ENCODE peak calls at places on chromosomes 12 and 14, in eight cellular contexts. One of them, this sample, is unnamed.

GRCh38 chr12:39626033-39626814 is 6.6 kb upstream of the ABCD2 start:
- DNase-seq in stimulated activated CD4-positive, alpha-beta T cell treated with anti-CD3 and anti-CD28 coated beads, Interleukin-15, amount 100 ng/mL, for 1 hour: no peak
- DNase-seq in ascending aorta: no peak
- DNase-seq in left kidney: no peak
- DNase-seq in effector memory CD8-positive, alpha-beta T cell: no peak
- DNase-seq in anterior cingulate cortex: no peak
- DNase-seq in H9: peak; percentile 84
- DNase-seq in bronchial epithelial cell: no peak
- DNase-seq in this sample: no peak

GRCh38 chr12:43148711-43149110 is 403.3 kb downstream of the ADAMTS20 start:
- DNase-seq in stimulated activated CD4-positive, alpha-beta T cell treated with anti-CD3 and anti-CD28 coated beads, Interleukin-15, amount 100 ng/mL, for 1 hour: no peak
- DNase-seq in ascending aorta: no peak
- DNase-seq in left kidney: no peak
- DNase-seq in effector memory CD8-positive, alpha-beta T cell: no peak
- DNase-seq in anterior cingulate cortex: no peak
- DNase-seq in H9: no peak
- DNase-seq in bronchial epithelial cell: peak; percentile 76
- DNase-seq in this sample: no peak

GRCh38 chr12:5123921-5124320 is 80.2 kb downstream of the KCNA5 start:
- DNase-seq in stimulated activated CD4-positive, alpha-beta T cell treated with anti-CD3 and anti-CD28 coated beads, Interleukin-15, amount 100 ng/mL, for 1 hour: no peak
- DNase-seq in ascending aorta: no peak
- DNase-seq in left kidney: no peak
- DNase-seq in effector memory CD8-positive, alpha-beta T cell: no peak
- DNase-seq in anterior cingulate cortex: no peak
- DNase-seq in H9: no peak
- DNase-seq in bronchial epithelial cell: peak; percentile 82
- DNase-seq in this sample: peak; percentile 25

GRCh38 chr12:122687091-122687490 is 16.1 kb downstream of the HCAR2 start:
- DNase-seq in stimulated activated CD4-positive, alpha-beta T cell treated with anti-CD3 and anti-CD28 coated beads, Interleukin-15, amount 100 ng/mL, for 1 hour: no peak
- DNase-seq in ascending aorta: no peak
- DNase-seq in left kidney: no peak
- DNase-seq in effector memory CD8-positive, alpha-beta T cell: no peak
- DNase-seq in anterior cingulate cortex: no peak
- DNase-seq in H9: no peak
- DNase-seq in bronchial epithelial cell: peak; percentile 36
- DNase-seq in this sample: no peak

GRCh38 chr14:74737753-74738325 is 24.9 kb downstream of the FCF1 start:
- DNase-seq in stimulated activated CD4-positive, alpha-beta T cell treated with anti-CD3 and anti-CD28 coated beads, Interleukin-15, amount 100 ng/mL, for 1 hour: no peak
- DNase-seq in ascending aorta: no peak
- DNase-seq in left kidney: no peak
- DNase-seq in effector memory CD8-positive, alpha-beta T cell: no peak
- DNase-seq in anterior cingulate cortex: no peak
- DNase-seq in H9: no peak
- DNase-seq in bronchial epithelial cell: peak; percentile 12
- DNase-seq in this sample: no peak

GRCh38 chr12:68406134-68406576 is 74.0 kb upstream of the MDM1 start:
- DNase-seq in stimulated activated CD4-positive, alpha-beta T cell treated with anti-CD3 and anti-CD28 coated beads, Interleukin-15, amount 100 ng/mL, for 1 hour: no peak
- DNase-seq in ascending aorta: peak; percentile 94
- DNase-seq in left kidney: peak; percentile 55
- DNase-seq in effector memory CD8-positive, alpha-beta T cell: no peak
- DNase-seq in anterior cingulate cortex: peak; percentile 22
- DNase-seq in H9: peak; percentile 43
- DNase-seq in bronchial epithelial cell: peak; percentile 79
- DNase-seq in this sample: peak; percentile 57

GRCh38 chr14:28576523-28576922 is 190.1 kb upstream of the FOXG1 start:
- DNase-seq in stimulated activated CD4-positive, alpha-beta T cell treated with anti-CD3 and anti-CD28 coated beads, Interleukin-15, amount 100 ng/mL, for 1 hour: no peak
- DNase-seq in ascending aorta: no peak
- DNase-seq in left kidney: no peak
- DNase-seq in effector memory CD8-positive, alpha-beta T cell: no peak
- DNase-seq in anterior cingulate cortex: no peak
- DNase-seq in H9: no peak
- DNase-seq in bronchial epithelial cell: no peak
- DNase-seq in this sample: no peak

GRCh38 chr12:70661762-70662161 is 24.5 kb upstream of the PTPRB start:
- DNase-seq in stimulated activated CD4-positive, alpha-beta T cell treated with anti-CD3 and anti-CD28 coated beads, Interleukin-15, amount 100 ng/mL, for 1 hour: no peak
- DNase-seq in ascending aorta: no peak
- DNase-seq in left kidney: no peak
- DNase-seq in effector memory CD8-positive, alpha-beta T cell: no peak
- DNase-seq in anterior cingulate cortex: no peak
- DNase-seq in H9: no peak
- DNase-seq in bronchial epithelial cell: peak; percentile 62
- DNase-seq in this sample: peak; percentile 42

GRCh38 chr12:30110970-30111586 is 327.3 kb upstream of the TMTC1 start:
- DNase-seq in stimulated activated CD4-positive, alpha-beta T cell treated with anti-CD3 and anti-CD28 coated beads, Interleukin-15, amount 100 ng/mL, for 1 hour: no peak
- DNase-seq in ascending aorta: no peak
- DNase-seq in left kidney: no peak
- DNase-seq in effector memory CD8-positive, alpha-beta T cell: no peak
- DNase-seq in anterior cingulate cortex: no peak
- DNase-seq in H9: no peak
- DNase-seq in bronchial epithelial cell: peak; percentile 8
- DNase-seq in this sample: peak; percentile 18

GRCh38 chr14:101783260-101784016 is 21.9 kb downstream of the PPP2R5C start:
- DNase-seq in stimulated activated CD4-positive, alpha-beta T cell treated with anti-CD3 and anti-CD28 coated beads, Interleukin-15, amount 100 ng/mL, for 1 hour: no peak
- DNase-seq in ascending aorta: no peak
- DNase-seq in left kidney: no peak
- DNase-seq in effector memory CD8-positive, alpha-beta T cell: no peak
- DNase-seq in anterior cingulate cortex: no peak
- DNase-seq in H9: no peak
- DNase-seq in bronchial epithelial cell: no peak
- DNase-seq in this sample: no peak

GRCh38 chr12:91326043-91327027 is 143.7 kb upstream of the DCN start:
- DNase-seq in stimulated activated CD4-positive, alpha-beta T cell treated with anti-CD3 and anti-CD28 coated beads, Interleukin-15, amount 100 ng/mL, for 1 hour: no peak
- DNase-seq in ascending aorta: peak; percentile 63
- DNase-seq in left kidney: peak; percentile 81
- DNase-seq in effector memory CD8-positive, alpha-beta T cell: peak; percentile 47
- DNase-seq in anterior cingulate cortex: no peak
- DNase-seq in H9: peak; percentile 42
- DNase-seq in bronchial epithelial cell: peak; percentile 36
- DNase-seq in this sample: peak; percentile 5

GRCh38 chr14:100159107-100159864 is at the start of gene DEGS2:
- DNase-seq in stimulated activated CD4-positive, alpha-beta T cell treated with anti-CD3 and anti-CD28 coated beads, Interleukin-15, amount 100 ng/mL, for 1 hour: peak; percentile 56
- DNase-seq in ascending aorta: no peak
- DNase-seq in left kidney: peak; percentile 73
- DNase-seq in effector memory CD8-positive, alpha-beta T cell: no peak
- DNase-seq in anterior cingulate cortex: no peak
- DNase-seq in H9: peak; percentile 79
- DNase-seq in bronchial epithelial cell: no peak
- DNase-seq in this sample: no peak

GRCh38 chr14:28307506-28307905 is 459.1 kb upstream of the FOXG1 start:
- DNase-seq in stimulated activated CD4-positive, alpha-beta T cell treated with anti-CD3 and anti-CD28 coated beads, Interleukin-15, amount 100 ng/mL, for 1 hour: no peak
- DNase-seq in ascending aorta: no peak
- DNase-seq in left kidney: no peak
- DNase-seq in effector memory CD8-positive, alpha-beta T cell: no peak
- DNase-seq in anterior cingulate cortex: no peak
- DNase-seq in H9: no peak
- DNase-seq in bronchial epithelial cell: no peak
- DNase-seq in this sample: no peak

GRCh38 chr12:55908726-55909512 is 18.8 kb downstream of the PYM1 start:
- DNase-seq in stimulated activated CD4-positive, alpha-beta T cell treated with anti-CD3 and anti-CD28 coated beads, Interleukin-15, amount 100 ng/mL, for 1 hour: no peak
- DNase-seq in ascending aorta: no peak
- DNase-seq in left kidney: no peak
- DNase-seq in effector memory CD8-positive, alpha-beta T cell: no peak
- DNase-seq in anterior cingulate cortex: no peak
- DNase-seq in H9: no peak
- DNase-seq in bronchial epithelial cell: no peak
- DNase-seq in this sample: peak; percentile 43

GRCh38 chr12:114194066-114194465 is 211.9 kb downstream of the TBX5 start:
- DNase-seq in stimulated activated CD4-positive, alpha-beta T cell treated with anti-CD3 and anti-CD28 coated beads, Interleukin-15, amount 100 ng/mL, for 1 hour: no peak
- DNase-seq in ascending aorta: no peak
- DNase-seq in left kidney: no peak
- DNase-seq in effector memory CD8-positive, alpha-beta T cell: no peak
- DNase-seq in anterior cingulate cortex: no peak
- DNase-seq in H9: no peak
- DNase-seq in bronchial epithelial cell: no peak
- DNase-seq in this sample: no peak

GRCh38 chr12:13444076-13444475 is 247.6 kb downstream of the EMP1 start:
- DNase-seq in stimulated activated CD4-positive, alpha-beta T cell treated with anti-CD3 and anti-CD28 coated beads, Interleukin-15, amount 100 ng/mL, for 1 hour: no peak
- DNase-seq in ascending aorta: no peak
- DNase-seq in left kidney: no peak
- DNase-seq in effector memory CD8-positive, alpha-beta T cell: no peak
- DNase-seq in anterior cingulate cortex: no peak
- DNase-seq in H9: no peak
- DNase-seq in bronchial epithelial cell: no peak
- DNase-seq in this sample: no peak

GRCh38 chr14:69979882-69980281 is 100.7 kb downstream of the SMOC1 start:
- DNase-seq in stimulated activated CD4-positive, alpha-beta T cell treated with anti-CD3 and anti-CD28 coated beads, Interleukin-15, amount 100 ng/mL, for 1 hour: no peak
- DNase-seq in ascending aorta: no peak
- DNase-seq in left kidney: no peak
- DNase-seq in effector memory CD8-positive, alpha-beta T cell: no peak
- DNase-seq in anterior cingulate cortex: no peak
- DNase-seq in H9: no peak
- DNase-seq in bronchial epithelial cell: no peak
- DNase-seq in this sample: no peak

GRCh38 chr12:116125084-116125483 is 152.4 kb downstream of the MED13L start:
- DNase-seq in stimulated activated CD4-positive, alpha-beta T cell treated with anti-CD3 and anti-CD28 coated beads, Interleukin-15, amount 100 ng/mL, for 1 hour: no peak
- DNase-seq in ascending aorta: no peak
- DNase-seq in left kidney: no peak
- DNase-seq in effector memory CD8-positive, alpha-beta T cell: no peak
- DNase-seq in anterior cingulate cortex: no peak
- DNase-seq in H9: no peak
- DNase-seq in bronchial epithelial cell: no peak
- DNase-seq in this sample: no peak

GRCh38 chr14:51950007-51950406 is 39.3 kb upstream of the RTRAF start:
- DNase-seq in stimulated activated CD4-positive, alpha-beta T cell treated with anti-CD3 and anti-CD28 coated beads, Interleukin-15, amount 100 ng/mL, for 1 hour: no peak
- DNase-seq in ascending aorta: no peak
- DNase-seq in left kidney: no peak
- DNase-seq in effector memory CD8-positive, alpha-beta T cell: no peak
- DNase-seq in anterior cingulate cortex: no peak
- DNase-seq in H9: no peak
- DNase-seq in bronchial epithelial cell: no peak
- DNase-seq in this sample: no peak

GRCh38 chr12:117863004-117863709 is 105.6 kb downstream of the KSR2 start:
- DNase-seq in stimulated activated CD4-positive, alpha-beta T cell treated with anti-CD3 and anti-CD28 coated beads, Interleukin-15, amount 100 ng/mL, for 1 hour: no peak
- DNase-seq in ascending aorta: no peak
- DNase-seq in left kidney: no peak
- DNase-seq in effector memory CD8-positive, alpha-beta T cell: no peak
- DNase-seq in anterior cingulate cortex: no peak
- DNase-seq in H9: no peak
- DNase-seq in bronchial epithelial cell: peak; percentile 15
- DNase-seq in this sample: no peak

GRCh38 chr12:45336762-45337596 is 121.1 kb downstream of the ANO6 start:
- DNase-seq in stimulated activated CD4-positive, alpha-beta T cell treated with anti-CD3 and anti-CD28 coated beads, Interleukin-15, amount 100 ng/mL, for 1 hour: no peak
- DNase-seq in ascending aorta: no peak
- DNase-seq in left kidney: no peak
- DNase-seq in effector memory CD8-positive, alpha-beta T cell: no peak
- DNase-seq in anterior cingulate cortex: no peak
- DNase-seq in H9: no peak
- DNase-seq in bronchial epithelial cell: peak; percentile 82
- DNase-seq in this sample: peak; percentile 6

GRCh38 chr14:87013583-87013982 is 979.4 kb downstream of the GALC start:
- DNase-seq in stimulated activated CD4-positive, alpha-beta T cell treated with anti-CD3 and anti-CD28 coated beads, Interleukin-15, amount 100 ng/mL, for 1 hour: no peak
- DNase-seq in ascending aorta: no peak
- DNase-seq in left kidney: no peak
- DNase-seq in effector memory CD8-positive, alpha-beta T cell: no peak
- DNase-seq in anterior cingulate cortex: no peak
- DNase-seq in H9: no peak
- DNase-seq in bronchial epithelial cell: peak; percentile 33
- DNase-seq in this sample: no peak

GRCh38 chr12:63889236-63889635 is 44.7 kb downstream of the SRGAP1 start:
- DNase-seq in stimulated activated CD4-positive, alpha-beta T cell treated with anti-CD3 and anti-CD28 coated beads, Interleukin-15, amount 100 ng/mL, for 1 hour: no peak
- DNase-seq in ascending aorta: no peak
- DNase-seq in left kidney: no peak
- DNase-seq in effector memory CD8-positive, alpha-beta T cell: no peak
- DNase-seq in anterior cingulate cortex: no peak
- DNase-seq in H9: no peak
- DNase-seq in bronchial epithelial cell: peak; percentile 21
- DNase-seq in this sample: peak; percentile 44

GRCh38 chr14:77219591-77219990 is 38.0 kb downstream of the TMEM63C start:
- DNase-seq in stimulated activated CD4-positive, alpha-beta T cell treated with anti-CD3 and anti-CD28 coated beads, Interleukin-15, amount 100 ng/mL, for 1 hour: no peak
- DNase-seq in ascending aorta: no peak
- DNase-seq in left kidney: no peak
- DNase-seq in effector memory CD8-positive, alpha-beta T cell: no peak
- DNase-seq in anterior cingulate cortex: no peak
- DNase-seq in H9: no peak
- DNase-seq in bronchial epithelial cell: no peak
- DNase-seq in this sample: no peak

GRCh38 chr14:64721391-64721791 is 17.2 kb downstream of the PLEKHG3 start:
- DNase-seq in stimulated activated CD4-positive, alpha-beta T cell treated with anti-CD3 and anti-CD28 coated beads, Interleukin-15, amount 100 ng/mL, for 1 hour: no peak
- DNase-seq in ascending aorta: peak; percentile 92
- DNase-seq in left kidney: peak; percentile 47
- DNase-seq in effector memory CD8-positive, alpha-beta T cell: no peak
- DNase-seq in anterior cingulate cortex: no peak
- DNase-seq in H9: no peak
- DNase-seq in bronchial epithelial cell: no peak
- DNase-seq in this sample: peak; percentile 74